ENCODE peak calls at places on chromosomes 13 and 19, in ten cellular contexts. R is AG04449, B is body of pancreas, Y is cardiac fibroblast, O is colonic mucosa, P is BE2C, V is thoracic aorta, T is bronchial epithelial cell, C is cardiac muscle cell, D is BJ. A is an unnamed sample.
A peak's percentile ranks its signal among the peaks of the same experiment; 100 is the strongest.

GRCh38 chr19:2663920-2664571 is 38.4 kb downstream of the GNG7 start:
- DNase-seq in R (no peak), B (peak; percentile 35), Y (no peak), O (no peak), P (no peak), V (no peak), T (no peak), C (peak; percentile 68), D (no peak), A (no peak)

GRCh38 chr19:33400856-33401682 is 27.6 kb downstream of the CEBPG start:
- DNase-seq in R (no peak), B (peak; percentile 6), Y (no peak), O (no peak), P (no peak), V (no peak), T (no peak), C (no peak), D (no peak), A (no peak)

GRCh38 chr13:43816401-43816889 is 29.7 kb upstream of the ENOX1 start:
- DNase-seq in R (no peak), B (no peak), Y (no peak), O (no peak), P (no peak), V (no peak), T (no peak), C (no peak), D (no peak), A (no peak)

GRCh38 chr13:21672811-21673591 is 2.1 kb downstream of the FGF9 start:
- DNase-seq in R (no peak), B (peak; percentile 7), Y (no peak), O (peak; percentile 31), P (no peak), V (no peak), T (no peak), C (peak; percentile 15), D (no peak), A (peak; percentile 7)

GRCh38 chr19:42267644-42268141 is 1.4 kb upstream of the CIC start:
- DNase-seq in R (no peak), B (peak; percentile 35), Y (peak; percentile 34), O (no peak), P (no peak), V (no peak), T (no peak), C (no peak), D (no peak), A (peak; percentile 39)

GRCh38 chr13:33284916-33285315 is 639 bp downstream of the STARD13 start:
- DNase-seq in R (no peak), B (no peak), Y (peak; percentile 70), O (no peak), P (no peak), V (no peak), T (peak; percentile 74), C (no peak), D (no peak), A (no peak)

GRCh38 chr19:53015730-53016129 is 2.0 kb downstream of the ERVV-1 start:
- DNase-seq in R (no peak), B (no peak), Y (no peak), O (no peak), P (no peak), V (no peak), T (no peak), C (no peak), D (no peak), A (no peak)

GRCh38 chr13:95288899-95289500 is 12.3 kb downstream of the ABCC4 start:
- DNase-seq in R (no peak), B (no peak), Y (no peak), O (no peak), P (no peak), V (no peak), T (peak; percentile 81), C (no peak), D (no peak), A (peak; percentile 78)

GRCh38 chr13:38002596-38002995 is 133.0 kb upstream of the TRPC4 start:
- DNase-seq in R (no peak), B (no peak), Y (no peak), O (peak; percentile 29), P (no peak), V (no peak), T (no peak), C (no peak), D (no peak), A (no peak)

GRCh38 chr13:22126433-22127021 is 455.7 kb downstream of the FGF9 start:
- DNase-seq in R (no peak), B (no peak), Y (no peak), O (no peak), P (no peak), V (no peak), T (no peak), C (no peak), D (no peak), A (no peak)

GRCh38 chr13:113901642-113902041 is 37.8 kb upstream of the GAS6 start:
- DNase-seq in R (no peak), B (no peak), Y (no peak), O (peak; percentile 10), P (no peak), V (no peak), T (no peak), C (no peak), D (no peak), A (no peak)

DNA sequence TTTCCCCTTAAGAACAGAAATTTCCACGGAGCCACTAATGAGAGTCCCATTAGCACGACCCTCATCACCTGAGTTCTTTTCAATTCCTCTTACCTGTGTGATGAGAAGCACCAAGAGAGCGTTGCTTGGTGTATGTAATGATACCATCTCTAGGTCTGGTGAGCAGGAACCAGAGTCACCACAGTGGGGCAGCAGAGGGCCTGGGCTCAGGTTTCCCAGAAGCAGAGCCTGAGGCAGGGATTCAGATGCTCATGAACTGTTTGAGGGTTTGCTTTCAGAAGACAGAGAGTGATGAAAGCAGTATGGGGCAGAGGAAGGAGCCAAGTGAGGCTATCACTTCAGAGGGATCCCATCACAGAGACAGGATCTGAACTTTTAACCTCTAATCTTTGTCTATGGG is 3.1 kb upstream of the PTPRH start:
- DNase-seq in R (no peak), B (peak; percentile 21), Y (peak; percentile 24), O (peak; percentile 72), P (peak; percentile 52), V (no peak), T (no peak), C (no peak), D (no peak), A (no peak)
- TF ChIP-seq CTCF in R (no peak), B (no peak), Y (peak; percentile 35), O (peak; percentile 43), P (peak; percentile 48), V (no peak), T (no peak), C (peak; percentile 15), D (peak; percentile 23), A (peak; percentile 19)

GRCh38 chr13:106372199-106373160 is 163.0 kb downstream of the EFNB2 start:
- DNase-seq in R (peak; percentile 77), B (no peak), Y (peak; percentile 48), O (no peak), P (no peak), V (no peak), T (peak; percentile 61), C (no peak), D (peak; percentile 52), A (peak; percentile 76)

GRCh38 chr13:106373304-106373988 is 162.0 kb downstream of the EFNB2 start:
- DNase-seq in R (no peak), B (no peak), Y (no peak), O (no peak), P (no peak), V (no peak), T (no peak), C (no peak), D (no peak), A (peak; percentile 42)

GRCh38 chr13:106369091-106369490 is 166.4 kb downstream of the EFNB2 start:
- DNase-seq in R (no peak), B (no peak), Y (no peak), O (no peak), P (no peak), V (no peak), T (no peak), C (no peak), D (no peak), A (no peak)

GRCh38 chr13:106369858-106370257 is 165.6 kb downstream of the EFNB2 start:
- DNase-seq in R (no peak), B (no peak), Y (no peak), O (no peak), P (no peak), V (no peak), T (no peak), C (no peak), D (no peak), A (no peak)

DNA sequence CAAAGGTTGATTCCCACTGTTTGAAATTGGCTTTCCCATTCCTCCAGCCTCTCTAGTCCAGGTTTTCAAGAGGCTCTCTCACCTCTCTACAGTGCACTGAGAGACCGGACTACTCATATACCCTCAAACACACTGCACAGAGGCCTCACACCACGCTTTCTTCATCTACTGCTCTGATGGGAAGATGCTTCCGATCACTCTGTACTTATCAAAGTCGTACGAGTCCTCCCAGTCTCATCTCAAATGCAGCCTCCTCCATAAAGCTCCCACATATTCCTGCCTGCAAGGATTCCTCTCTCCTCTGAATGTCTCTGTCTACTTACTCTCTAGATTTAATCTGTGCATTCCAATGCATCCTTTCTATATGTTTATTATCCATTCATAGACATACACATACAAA is 164.4 kb downstream of the EFNB2 start:
- DNase-seq in R (no peak), B (no peak), Y (no peak), O (no peak), P (no peak), V (no peak), T (no peak), C (no peak), D (no peak), A (no peak)
- H3K4me3 ChIP-seq in R (no peak overlapping the region), B (no peak overlapping the region), Y (no peak overlapping the region), O (no peak overlapping the region), P (no peak overlapping the region), V (no peak overlapping the region), T (no peak overlapping the region), C (no peak overlapping the region), D (no peak overlapping the region), A (no peak overlapping the region)

GRCh38 chr13:42708391-42708790 is 73.0 kb upstream of the FAM216B start:
- DNase-seq in R (no peak), B (no peak), Y (no peak), O (no peak), P (no peak), V (no peak), T (no peak), C (no peak), D (no peak), A (no peak)
- TF ChIP-seq CTCF in R (no peak), B (no peak), Y (no peak), O (no peak), P (no peak), V (no peak), T (no peak), C (no peak), D (no peak), A (no peak)

GRCh38 chr19:47485210-47485609 is 1.2 kb upstream of the KPTN start:
- DNase-seq in R (no peak), B (no peak), Y (no peak), O (no peak), P (no peak), V (no peak), T (no peak), C (no peak), D (no peak), A (no peak)
- H3K4me3 ChIP-seq in R (no peak overlapping the region), B (no peak overlapping the region), Y (no peak overlapping the region), O (no peak overlapping the region), P (no peak overlapping the region), V (peak overlapping the region; percentile 76), T (no peak overlapping the region), C (no peak overlapping the region), D (no peak overlapping the region), A (no peak overlapping the region)

GRCh38 chr13:92530364-92530763 is 696.2 kb upstream of the GPC6 start:
- DNase-seq in R (no peak), B (no peak), Y (no peak), O (no peak), P (no peak), V (no peak), T (no peak), C (no peak), D (no peak), A (no peak)
- TF ChIP-seq CTCF in R (no peak), B (peak; percentile 15), Y (no peak), O (no peak), P (no peak), V (no peak), T (no peak), C (peak; percentile 42), D (no peak), A (no peak)